ENCODE peak calls at places on chromosomes 7 and 10, in eight cellular contexts. L, T, E, D, P, N, M and F are unnamed samples.
A peak's percentile ranks its signal among the peaks of the same experiment; 100 is the strongest.

GRCh38 chr10:7258948-7259523 is 151.8 kb downstream of the SFMBT2 start:
- DNase-seq in T (peak; percentile 57), M (no peak), D (no peak), N (no peak), E (peak; percentile 78), P (peak; percentile 71), L (no peak), F (no peak)

GRCh38 chr7:977326-978048 is 2.1 kb upstream of the COX19 start:
- DNase-seq in N (no peak), M (no peak), D (no peak), L (peak; percentile 89), T (no peak), P (peak; percentile 46), E (no peak), F (no peak)

GRCh38 chr10:33772370-33773331 is 438.2 kb upstream of the NRP1 start:
- DNase-seq in P (no peak), E (no peak), M (peak; percentile 28), T (peak; percentile 24), N (no peak), D (no peak), L (peak; percentile 22), F (no peak)

GRCh38 chr10:17256026-17256425 is 28.0 kb downstream of the VIM start:
- DNase-seq in M (no peak), P (no peak), E (no peak), L (no peak), N (no peak), T (no peak), D (no peak), F (no peak)

GRCh38 chr10:118373786-118374185 is 31.7 kb upstream of the FAM204A start:
- DNase-seq in E (no peak), P (peak; percentile 89), L (no peak), M (no peak), D (no peak), T (no peak), N (no peak), F (no peak)

GRCh38 chr10:68194290-68194689 is 37.6 kb downstream of the ATOH7 start:
- DNase-seq in T (no peak), P (no peak), M (no peak), D (no peak), N (no peak), E (no peak), L (no peak), F (no peak)

GRCh38 chr7:105623378-105623777 is 42.1 kb upstream of the EFCAB10 start:
- DNase-seq in M (no peak), L (no peak), E (no peak), P (no peak), T (no peak), N (no peak), D (no peak), F (no peak)

GRCh38 chr10:101065479-101066145 is 3.8 kb downstream of the KAZALD1 start:
- DNase-seq in T (no peak), M (no peak), E (no peak), L (no peak), P (peak; percentile 18), D (no peak), N (no peak), F (no peak)

GRCh38 chr10:119521443-119522204 is 20.9 kb downstream of the RGS10 start:
- DNase-seq in T (no peak), L (no peak), N (no peak), M (no peak), D (no peak), E (no peak), P (peak; percentile 94), F (no peak)

GRCh38 chr7:17863095-17863814 is 77.0 kb downstream of the SNX13 start:
- DNase-seq in T (no peak), L (no peak), M (no peak), D (no peak), E (no peak), P (no peak), N (no peak), F (no peak)

GRCh38 chr10:79186742-79187544 is 118.2 kb downstream of the ZMIZ1 start:
- DNase-seq in M (no peak), E (no peak), N (no peak), T (no peak), L (peak; percentile 77), D (no peak), P (no peak), F (no peak)

GRCh38 chr7:29946428-29947186 is 43.0 kb downstream of the SCRN1 start:
- DNase-seq in E (no peak), M (peak; percentile 33), P (peak; percentile 27), L (peak; percentile 40), N (no peak), T (peak; percentile 20), D (peak; percentile 44), F (peak; percentile 44)

GRCh38 chr7:23938230-23938629 is 228.2 kb downstream of the STK31 start:
- DNase-seq in N (no peak), L (no peak), M (no peak), D (no peak), T (no peak), P (no peak), E (no peak), F (no peak)

GRCh38 chr10:21055339-21056135 is 158.4 kb upstream of the NEBL start:
- DNase-seq in E (no peak), T (peak; percentile 5), D (no peak), N (no peak), P (no peak), L (no peak), M (no peak), F (no peak)